ENCODE peak calls at places on chromosome 21, in seven cellular contexts. Z is mesenchymal stem cell; N is tibial nerve; Q is uterus; E is HAP-1; W is stomach; O is CD4-positive, CD25-positive, alpha-beta regulatory T cell. G is an unnamed sample. For H3K36me3 and H3K27me3, the result is how much of the 10 kb centered on the place peaks cover.

GRCh38 chr21:36422279-36423098 is 37.3 kb downstream of the CHAF1B start:
- DNase-seq in Z (peak), N (no peak), Q (no peak), E (peak), W (peak), O (no peak), G (peak)

GRCh38 chr21:35855463-35855862 is 204.9 kb downstream of the SETD4 start:
- DNase-seq in Z (no peak), N (no peak), Q (no peak), E (no peak), W (no peak), O (no peak), G (no peak)

GRCh38 chr21:36784942-36785341 is 86.0 kb downstream of the SIM2 start:
- DNase-seq in Z (no peak), N (no peak), Q (no peak), E (no peak), W (no peak), O (no peak), G (no peak)

GRCh38 chr21:35814858-35815619 is 245.3 kb downstream of the SETD4 start:
- DNase-seq in Z (no peak), N (no peak), Q (no peak), E (no peak), W (no peak), O (no peak), G (no peak)

GRCh38 chr21:42739061-42739931 is 85.9 kb downstream of the PDE9A start:
- DNase-seq in Z (peak), N (no peak), Q (no peak), E (no peak), W (no peak), O (no peak), G (no peak)

GRCh38 chr21:26923986-26924385 is 42.9 kb downstream of the ADAMTS5 start:
- DNase-seq in Z (no peak), N (no peak), Q (no peak), E (no peak), W (no peak), O (no peak), G (no peak)

GRCh38 chr21:40053007-40053406 is 185.8 kb downstream of the PCP4 start:
- DNase-seq in Z (no peak), N (peak), Q (peak), E (no peak), W (no peak), O (no peak), G (peak)

GRCh38 chr21:35882791-35883240 is 177.5 kb downstream of the SETD4 start:
- DNase-seq in Z (no peak), N (no peak), Q (no peak), E (no peak), W (no peak), O (no peak), G (no peak)

GRCh38 chr21:38875694-38876492 is 70.2 kb downstream of the ETS2 start:
- DNase-seq in Z (peak), N (no peak), Q (no peak), E (no peak), W (no peak), O (no peak), G (no peak)

GRCh38 chr21:17045214-17045835 is 467.5 kb upstream of the CXADR start:
- DNase-seq in Z (peak), N (no peak), Q (no peak), E (peak), W (no peak), O (no peak), G (no peak)

GRCh38 chr21:40568756-40569155 is 278.2 kb downstream of the DSCAM start:
- DNase-seq in Z (no peak), N (no peak), Q (no peak), E (no peak), W (no peak), O (no peak), G (no peak)

GRCh38 chr21:20999567-21000169 is 1.5 kb downstream of the NCAM2 start:
- DNase-seq in Z (peak), N (peak), Q (no peak), E (peak), W (no peak), O (no peak), G (no peak)

GRCh38 chr21:16095005-16095404 is 365.2 kb downstream of the USP25 start:
- DNase-seq in Z (no peak), N (no peak), Q (no peak), E (no peak), W (no peak), O (no peak), G (no peak)

GRCh38 chr21:26843912-26844257 is 1.3 kb downstream of the ADAMTS1 start:
- DNase-seq in Z (peak), N (no peak), Q (no peak), E (peak), W (no peak), O (no peak), G (no peak)

GRCh38 chr21:29145837-29146453 is 15.5 kb downstream of the MAP3K7CL start:
- DNase-seq in Z (peak), N (no peak), Q (no peak), E (no peak), W (no peak), O (no peak), G (no peak)

GRCh38 chr21:33231526-33231925 is 1.8 kb downstream of the IFNAR2 start:
- DNase-seq in Z (no peak), N (no peak), Q (no peak), E (no peak), W (no peak), O (no peak), G (no peak)

GRCh38 chr21:36454706-36455105 is 25.2 kb downstream of the CLDN14 start:
- DNase-seq in Z (no peak), N (no peak), Q (no peak), E (no peak), W (no peak), O (no peak), G (no peak)

GRCh38 chr21:43611598-43612369 is 47.5 kb downstream of the HSF2BP start:
- DNase-seq in Z (peak), N (peak), Q (peak), E (peak), W (peak), O (no peak), G (peak)

GRCh38 chr21:36929622-36930021 is 36.8 kb downstream of the HLCS start:
- DNase-seq in Z (no peak), N (no peak), Q (no peak), E (no peak), W (peak), O (no peak), G (peak)

GRCh38 chr21:23801292-23801691 is 1806.0 kb downstream of the MRPL39 start:
- DNase-seq in Z (no peak), N (no peak), Q (no peak), E (no peak), W (no peak), O (no peak), G (no peak)

GRCh38 chr21:45972353-45972715 is 9.2 kb upstream of the COL6A1 start:
- DNase-seq in Z (no peak), N (no peak), Q (peak), E (no peak), W (no peak), O (no peak), G (peak)
- H3K4me3 ChIP-seq in Z (peak), N (peak), Q (peak), E (no peak), W (peak), O (no peak), G (no peak)

GRCh38 chr21:45496151-45496967 is 45.9 kb downstream of the SLC19A1 start:
- DNase-seq in Z (no peak), N (no peak), Q (no peak), E (no peak), W (no peak), O (no peak), G (no peak)

GRCh38 chr21:45496968-45497845 is 45.0 kb downstream of the SLC19A1 start:
- DNase-seq in Z (no peak), N (no peak), Q (no peak), E (no peak), W (no peak), O (no peak), G (no peak)

GRCh38 chr21:45493401-45494001 is 48.7 kb downstream of the SLC19A1 start:
- DNase-seq in Z (no peak), N (no peak), Q (no peak), E (no peak), W (no peak), O (no peak), G (no peak)

GRCh38 chr21:45494135-45494850 is 47.9 kb downstream of the SLC19A1 start:
- DNase-seq in Z (no peak), N (no peak), Q (no peak), E (no peak), W (no peak), O (no peak), G (no peak)

DNA sequence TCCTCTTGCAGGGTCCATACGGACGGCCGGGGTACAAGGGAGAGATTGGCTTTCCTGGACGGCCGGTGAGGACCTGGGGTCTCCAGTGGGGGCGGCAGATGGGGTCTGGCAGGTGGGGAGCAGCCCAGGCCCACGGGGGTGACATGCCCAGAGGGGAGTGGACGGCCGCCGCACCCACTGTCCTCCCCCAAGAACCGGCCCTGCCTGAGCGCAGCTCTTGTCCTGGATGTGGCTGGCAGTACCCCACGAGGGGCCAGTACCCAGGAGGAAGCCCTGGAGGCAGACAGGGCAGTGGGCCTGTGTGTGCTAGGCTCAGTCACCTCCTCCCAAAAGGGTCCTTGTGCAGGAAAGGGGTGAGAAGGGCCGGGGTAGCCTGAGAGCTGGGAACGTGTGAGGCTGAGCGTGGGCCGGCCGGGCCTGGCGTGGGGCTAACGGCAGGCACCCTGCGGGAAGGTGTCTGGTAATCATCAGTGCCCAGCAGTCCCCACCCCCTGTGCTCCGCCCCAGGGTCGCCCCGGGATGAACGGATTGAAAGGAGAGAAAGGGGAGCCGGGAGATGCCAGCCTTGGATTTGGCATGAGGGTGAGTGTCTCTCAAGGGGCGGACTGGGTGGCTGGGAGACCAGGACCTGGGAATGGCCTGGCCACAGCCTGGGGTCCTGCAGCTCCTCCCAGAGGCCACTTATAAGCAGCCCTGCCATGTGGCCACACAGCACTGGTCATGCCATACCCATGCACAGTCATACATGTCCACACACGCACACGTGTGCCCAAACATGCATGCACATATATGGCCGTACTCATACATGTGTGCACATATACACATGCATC is 47.2 kb downstream of the SLC19A1 start:
- DNase-seq in Z (no peak), N (no peak), Q (no peak), E (no peak), W (no peak), O (no peak), G (no peak)
- H3K36me3 ChIP-seq in Z (half or more), N (half or more), Q (under half), E (under half), W (half or more), O (under half), G (under half)

GRCh38 chr21:44918581-44919033 is 2.1 kb downstream of the ITGB2 start:
- DNase-seq in Z (peak), N (no peak), Q (no peak), E (no peak), W (no peak), O (no peak), G (no peak)

GRCh38 chr21:44919111-44919912 is 1.4 kb downstream of the ITGB2 start:
- DNase-seq in Z (no peak), N (no peak), Q (no peak), E (no peak), W (no peak), O (no peak), G (no peak)

GRCh38 chr21:44916965-44917364 is 3.7 kb downstream of the ITGB2 start:
- DNase-seq in Z (no peak), N (no peak), Q (no peak), E (no peak), W (no peak), O (no peak), G (no peak)

GRCh38 chr21:44918107-44918470 is 2.6 kb downstream of the ITGB2 start:
- DNase-seq in Z (no peak), N (no peak), Q (no peak), E (no peak), W (no peak), O (no peak), G (no peak)

DNA sequence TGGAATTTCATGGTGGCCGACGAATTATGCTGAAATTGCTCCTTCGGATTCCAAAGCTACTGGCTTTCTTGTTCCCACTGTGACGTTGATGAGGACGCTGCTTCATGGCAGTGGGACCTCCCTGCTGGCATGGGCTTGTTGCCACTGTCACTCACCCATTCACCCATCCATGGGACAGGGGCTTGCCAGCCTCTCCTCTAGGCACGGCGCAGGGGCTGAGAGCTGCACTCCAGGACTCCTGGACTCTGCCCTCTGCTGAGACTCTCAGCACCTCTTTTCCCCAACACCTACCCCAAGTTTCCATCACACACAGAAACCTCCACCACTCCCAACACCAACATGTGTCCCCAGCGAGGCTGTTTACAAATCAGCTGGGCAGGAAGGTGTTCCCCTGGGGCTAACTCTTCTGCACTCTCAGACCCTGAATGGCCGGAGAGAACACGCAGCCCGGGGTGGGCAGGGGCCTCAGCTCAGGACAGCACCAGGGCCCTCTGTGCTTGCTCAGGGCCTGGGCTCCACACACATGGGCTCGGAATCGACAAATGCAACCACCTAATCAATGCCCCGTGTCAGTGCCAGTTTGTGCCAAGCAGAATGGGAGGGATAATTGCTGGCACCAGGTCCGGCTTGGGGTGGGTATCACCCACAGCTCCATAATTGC is 3.1 kb downstream of the ITGB2 start:
- DNase-seq in Z (no peak), N (no peak), Q (no peak), E (no peak), W (no peak), O (no peak), G (no peak)
- H3K27me3 ChIP-seq in Z (half or more), N (under half), Q (under half), E (under half), W (under half), O (under half), G (under half)

GRCh38 chr21:31728191-31728590 is 3.7 kb downstream of the SCAF4 start:
- DNase-seq in Z (no peak), N (no peak), Q (no peak), E (no peak), W (no peak), O (no peak), G (no peak)

GRCh38 chr21:31728952-31729351 is 3.0 kb downstream of the SCAF4 start:
- DNase-seq in Z (no peak), N (no peak), Q (no peak), E (no peak), W (no peak), O (no peak), G (no peak)

GRCh38 chr21:31730687-31731111 is 1.2 kb downstream of the SCAF4 start:
- DNase-seq in Z (peak), N (no peak), Q (no peak), E (peak), W (no peak), O (no peak), G (peak)

GRCh38 chr21:31731112-31731801 is 661 bp downstream of the SCAF4 start:
- DNase-seq in Z (no peak), N (no peak), Q (peak), E (no peak), W (peak), O (peak), G (peak)

DNA sequence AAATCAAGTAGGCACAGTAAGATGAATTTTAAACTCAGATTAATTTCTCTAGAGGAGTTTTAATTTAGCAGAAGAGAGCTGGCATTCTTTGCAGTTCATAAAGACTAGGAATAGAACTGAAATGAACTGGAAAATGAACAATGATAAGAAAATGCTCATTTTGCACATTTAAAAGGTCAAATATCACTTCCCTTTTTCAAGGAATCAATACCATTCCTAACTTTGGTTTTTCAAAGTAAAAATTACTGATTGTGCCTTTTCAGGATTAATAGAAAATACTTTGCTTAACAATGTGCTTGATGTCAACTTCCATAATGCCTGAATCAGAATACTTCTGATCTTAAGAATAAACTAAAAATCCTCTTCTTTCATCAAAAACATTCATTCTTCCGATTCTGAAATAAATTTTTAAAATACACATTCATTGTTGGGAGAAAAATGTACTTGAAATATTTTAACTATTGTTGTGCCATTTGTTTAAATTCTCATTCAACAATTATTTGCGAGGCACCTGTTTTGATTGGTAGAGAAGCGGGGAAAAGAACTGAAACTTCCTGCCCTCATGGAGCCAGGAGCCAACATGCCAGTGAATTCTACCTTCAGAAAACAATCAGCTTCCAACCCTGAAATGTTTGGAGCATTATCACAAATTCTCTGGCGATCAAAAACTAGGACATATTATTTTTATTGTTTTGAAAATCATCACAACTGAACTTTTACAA is 2.1 kb downstream of the SCAF4 start:
- DNase-seq in Z (no peak), N (no peak), Q (no peak), E (no peak), W (no peak), O (no peak), G (no peak)
- H3K4me3 ChIP-seq in Z (no peak), N (peak), Q (no peak), E (peak), W (peak), O (peak), G (peak)

GRCh38 chr21:34653522-34653921 is 15.3 kb upstream of the CLIC6 start:
- DNase-seq in Z (no peak), N (no peak), Q (no peak), E (no peak), W (no peak), O (no peak), G (no peak)
- H3K36me3 ChIP-seq in Z (under half), N (under half), Q (under half), E (under half), W (under half), O (under half), G (under half)

G was measured in MG63.